ENCODE peak calls at places on chromosomes 4 and X, in six cellular contexts. One of them, this sample, is unnamed.

GRCh38 chr4:172698256-172698655 is 470.4 kb upstream of the GALNT7 start:
- DNase-seq in neural progenitor cell: no peak
- DNase-seq in PC-3: no peak
- DNase-seq in mammary epithelial cell: no peak
- DNase-seq in fibroblast of lung: no peak
- DNase-seq in neuronal stem cell: no peak
- DNase-seq in this sample: no peak

GRCh38 chr4:2250003-2250763 is 8.3 kb upstream of the HAUS3 start:
- DNase-seq in neural progenitor cell: no peak
- DNase-seq in neuronal stem cell: no peak
- DNase-seq in mammary epithelial cell: no peak
- DNase-seq in PC-3: no peak
- DNase-seq in fibroblast of lung: no peak
- DNase-seq in this sample: no peak

GRCh38 chr4:22668301-22668700 is 24.4 kb upstream of the GBA3 start:
- DNase-seq in PC-3: no peak
- DNase-seq in neural progenitor cell: no peak
- DNase-seq in neuronal stem cell: no peak
- DNase-seq in fibroblast of lung: peak; percentile 67
- DNase-seq in mammary epithelial cell: no peak
- DNase-seq in this sample: no peak

GRCh38 chrX:31609130-31609529 is 537.3 kb upstream of the FTHL17 start:
- DNase-seq in neural progenitor cell: no peak
- DNase-seq in mammary epithelial cell: peak; percentile 85
- DNase-seq in fibroblast of lung: peak; percentile 83
- DNase-seq in PC-3: peak; percentile 1
- DNase-seq in neuronal stem cell: no peak
- DNase-seq in this sample: peak; percentile 12

GRCh38 chr4:163331629-163332360 is 601 bp downstream of the NPY1R start:
- DNase-seq in mammary epithelial cell: peak; percentile 30
- DNase-seq in PC-3: peak; percentile 7
- DNase-seq in neural progenitor cell: peak; percentile 67
- DNase-seq in fibroblast of lung: peak; percentile 32
- DNase-seq in neuronal stem cell: peak; percentile 38
- DNase-seq in this sample: peak; percentile 24

GRCh38 chrX:38699603-38700110 is 101.6 kb upstream of the MID1IP1 start:
- DNase-seq in neuronal stem cell: no peak
- DNase-seq in fibroblast of lung: no peak
- DNase-seq in PC-3: no peak
- DNase-seq in mammary epithelial cell: no peak
- DNase-seq in neural progenitor cell: no peak
- DNase-seq in this sample: no peak

GRCh38 chrX:70087857-70088256 is 25.6 kb downstream of the OTUD6A start:
- DNase-seq in neural progenitor cell: no peak
- DNase-seq in fibroblast of lung: no peak
- DNase-seq in neuronal stem cell: no peak
- DNase-seq in mammary epithelial cell: no peak
- DNase-seq in PC-3: peak; percentile 59
- DNase-seq in this sample: peak; percentile 75

GRCh38 chr4:57064811-57065711 is 45.1 kb downstream of the IGFBP7 start:
- DNase-seq in fibroblast of lung: peak; percentile 99
- DNase-seq in PC-3: peak; percentile 78
- DNase-seq in mammary epithelial cell: no peak
- DNase-seq in neural progenitor cell: no peak
- DNase-seq in neuronal stem cell: no peak
- DNase-seq in this sample: peak; percentile 87

GRCh38 chr4:143357161-143357845 is 20.6 kb downstream of the GAB1 start:
- DNase-seq in mammary epithelial cell: peak; percentile 87
- DNase-seq in neural progenitor cell: no peak
- DNase-seq in fibroblast of lung: no peak
- DNase-seq in neuronal stem cell: no peak
- DNase-seq in PC-3: peak; percentile 93
- DNase-seq in this sample: no peak

GRCh38 chr4:140243345-140243753 is 89.4 kb upstream of the MAML3 start:
- DNase-seq in neuronal stem cell: no peak
- DNase-seq in neural progenitor cell: peak; percentile 41
- DNase-seq in mammary epithelial cell: no peak
- DNase-seq in PC-3: peak; percentile 75
- DNase-seq in fibroblast of lung: no peak
- DNase-seq in this sample: peak; percentile 68

GRCh38 chr4:2368779-2369437 is 49.5 kb downstream of the ZFYVE28 start:
- DNase-seq in neural progenitor cell: no peak
- DNase-seq in neuronal stem cell: no peak
- DNase-seq in fibroblast of lung: no peak
- DNase-seq in mammary epithelial cell: no peak
- DNase-seq in PC-3: no peak
- DNase-seq in this sample: no peak

GRCh38 chr4:70930530-70931256 is 28.5 kb downstream of the MOB1B start:
- DNase-seq in neural progenitor cell: no peak
- DNase-seq in mammary epithelial cell: no peak
- DNase-seq in PC-3: no peak
- DNase-seq in fibroblast of lung: no peak
- DNase-seq in neuronal stem cell: no peak
- DNase-seq in this sample: no peak

DNA sequence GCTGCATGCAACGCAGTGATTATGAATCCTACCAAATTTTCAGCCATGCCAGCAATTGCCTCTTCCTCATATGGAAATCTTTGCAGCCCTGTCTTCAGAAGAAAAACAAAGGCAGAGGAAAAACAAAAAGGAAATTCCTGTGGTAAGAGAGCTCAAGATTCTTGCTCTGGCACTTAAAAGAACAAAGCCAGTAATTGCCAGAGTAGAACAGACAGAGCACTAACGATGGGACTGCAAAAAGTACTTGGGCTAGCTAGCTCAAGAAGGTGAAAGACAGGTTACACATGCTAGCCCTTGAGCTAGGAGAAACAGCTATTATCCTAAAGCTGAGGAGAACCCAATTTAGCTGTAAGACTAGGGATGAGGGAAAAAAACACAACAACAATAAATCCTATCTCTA is 582.3 kb downstream of the KCNIP4 start:
- DNase-seq in fibroblast of lung: no peak
- DNase-seq in neural progenitor cell: no peak
- DNase-seq in neuronal stem cell: no peak
- DNase-seq in PC-3: no peak
- DNase-seq in mammary epithelial cell: no peak
- DNase-seq in this sample: no peak
- H2AFZ ChIP-seq in fibroblast of lung: no peak overlapping the region
- H2AFZ ChIP-seq in neural progenitor cell: peak overlapping the region; percentile 8
- H2AFZ ChIP-seq in neuronal stem cell: no peak overlapping the region
- H2AFZ ChIP-seq in PC-3: no peak overlapping the region
- H2AFZ ChIP-seq in mammary epithelial cell: no peak overlapping the region
- H2AFZ ChIP-seq in this sample: no peak overlapping the region

DNA sequence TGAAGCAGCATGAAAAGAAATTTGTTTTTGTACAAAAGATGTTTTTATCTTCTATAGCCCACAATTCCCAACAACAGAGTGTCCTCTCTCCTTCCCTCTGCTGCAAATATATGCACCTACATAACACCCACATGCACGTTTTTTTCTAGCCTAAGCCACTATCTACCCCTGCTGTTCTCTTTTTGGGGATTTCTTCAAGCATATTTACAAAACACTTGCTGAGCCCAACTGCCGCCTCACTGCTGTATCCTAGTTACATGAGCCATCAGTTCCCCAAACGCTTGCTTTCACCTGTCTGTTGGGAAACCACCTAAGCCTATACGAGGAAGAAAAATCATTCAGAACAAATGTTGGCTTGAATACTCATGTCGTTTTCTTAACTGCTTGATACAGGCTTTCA is 127.2 kb downstream of the CHRNA9 start:
- DNase-seq in neuronal stem cell: no peak
- DNase-seq in fibroblast of lung: no peak
- DNase-seq in PC-3: no peak
- DNase-seq in mammary epithelial cell: no peak
- DNase-seq in neural progenitor cell: no peak
- DNase-seq in this sample: no peak
- H3K27ac ChIP-seq in neuronal stem cell: no peak overlapping the region
- H3K27ac ChIP-seq in fibroblast of lung: no peak overlapping the region
- H3K27ac ChIP-seq in PC-3: no peak overlapping the region
- H3K27ac ChIP-seq in mammary epithelial cell: no peak overlapping the region
- H3K27ac ChIP-seq in neural progenitor cell: no peak overlapping the region
- H3K27ac ChIP-seq in this sample: no peak overlapping the region

GRCh38 chr4:109004431-109004830 is 241.6 kb upstream of the ETNPPL start:
- DNase-seq in neuronal stem cell: no peak
- DNase-seq in PC-3: no peak
- DNase-seq in neural progenitor cell: no peak
- DNase-seq in fibroblast of lung: no peak
- DNase-seq in mammary epithelial cell: no peak
- DNase-seq in this sample: no peak

GRCh38 chr4:109007976-109008375 is 245.1 kb upstream of the ETNPPL start:
- DNase-seq in neural progenitor cell: peak; percentile 18
- DNase-seq in neuronal stem cell: no peak
- DNase-seq in PC-3: no peak
- DNase-seq in mammary epithelial cell: no peak
- DNase-seq in fibroblast of lung: no peak
- DNase-seq in this sample: no peak

GRCh38 chr4:109010534-109010933 is 247.7 kb upstream of the ETNPPL start:
- DNase-seq in neural progenitor cell: no peak
- DNase-seq in fibroblast of lung: no peak
- DNase-seq in mammary epithelial cell: no peak
- DNase-seq in neuronal stem cell: no peak
- DNase-seq in PC-3: no peak
- DNase-seq in this sample: no peak

GRCh38 chr4:109009909-109010308 is 247.1 kb upstream of the ETNPPL start:
- DNase-seq in fibroblast of lung: peak; percentile 75
- DNase-seq in neuronal stem cell: no peak
- DNase-seq in PC-3: no peak
- DNase-seq in neural progenitor cell: no peak
- DNase-seq in mammary epithelial cell: peak; percentile 50
- DNase-seq in this sample: no peak

DNA sequence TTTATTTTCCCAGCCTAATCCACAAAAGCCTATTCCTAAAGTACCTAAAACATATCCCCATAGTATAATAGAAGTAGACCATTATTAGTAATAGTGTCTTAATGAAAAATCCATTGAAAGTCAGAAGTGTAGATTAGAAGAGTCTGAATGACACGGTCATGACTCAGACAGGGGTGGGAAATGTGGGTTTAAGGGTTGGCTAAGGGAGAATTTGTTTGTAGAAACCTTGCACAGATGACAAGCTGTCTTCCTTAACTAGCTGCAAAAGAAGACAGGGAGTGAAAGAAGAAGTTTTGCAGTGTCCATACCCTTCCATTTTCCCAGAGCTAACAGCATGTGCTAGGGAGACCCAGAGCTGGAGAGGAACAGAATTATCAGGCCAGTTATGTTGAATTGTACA is 242.7 kb upstream of the ETNPPL start:
- DNase-seq in PC-3: peak; percentile 32
- DNase-seq in fibroblast of lung: peak; percentile 75
- DNase-seq in neuronal stem cell: no peak
- DNase-seq in neural progenitor cell: no peak
- DNase-seq in mammary epithelial cell: peak; percentile 41
- DNase-seq in this sample: no peak
- H3K4me2 ChIP-seq in PC-3: no peak overlapping the region
- H3K4me2 ChIP-seq in fibroblast of lung: no peak overlapping the region
- H3K4me2 ChIP-seq in neuronal stem cell: no peak overlapping the region
- H3K4me2 ChIP-seq in neural progenitor cell: no peak overlapping the region
- H3K4me2 ChIP-seq in mammary epithelial cell: no peak overlapping the region
- H3K4me2 ChIP-seq in this sample: no peak overlapping the region

DNA sequence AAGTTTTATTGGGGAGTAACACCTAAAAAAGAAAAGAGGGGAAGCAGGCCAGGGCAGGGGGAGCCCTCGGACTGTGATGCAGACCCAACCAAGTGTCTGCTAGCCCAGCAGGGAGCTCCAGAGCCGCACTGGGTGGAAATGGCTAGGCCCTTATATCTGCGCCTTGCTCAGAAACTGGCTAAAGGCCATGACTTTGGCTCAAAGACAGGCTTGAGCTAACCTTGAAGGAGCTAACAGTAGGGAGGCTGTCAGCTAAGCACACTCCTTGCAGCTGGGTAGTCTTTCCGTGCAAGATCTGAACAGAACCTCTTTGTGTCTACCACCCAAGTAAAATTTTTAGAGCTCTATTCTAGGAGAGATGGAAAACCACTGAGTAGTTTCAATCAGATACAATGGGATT is 43.0 kb downstream of the SEPSECS start:
- DNase-seq in mammary epithelial cell: no peak
- DNase-seq in PC-3: no peak
- DNase-seq in neuronal stem cell: no peak
- DNase-seq in neural progenitor cell: no peak
- DNase-seq in fibroblast of lung: no peak
- DNase-seq in this sample: no peak
- H2AFZ ChIP-seq in mammary epithelial cell: no peak overlapping the region
- H2AFZ ChIP-seq in PC-3: no peak overlapping the region
- H2AFZ ChIP-seq in neuronal stem cell: no peak overlapping the region
- H2AFZ ChIP-seq in neural progenitor cell: no peak overlapping the region
- H2AFZ ChIP-seq in fibroblast of lung: no peak overlapping the region
- H2AFZ ChIP-seq in this sample: no peak overlapping the region

GRCh38 chrX:154980330-154981115 is 42.0 kb downstream of the F8 start:
- DNase-seq in neural progenitor cell: peak; percentile 69
- DNase-seq in mammary epithelial cell: peak; percentile 48
- DNase-seq in neuronal stem cell: peak; percentile 41
- DNase-seq in PC-3: peak; percentile 80
- DNase-seq in fibroblast of lung: peak; percentile 36
- DNase-seq in this sample: peak; percentile 69

GRCh38 chrX:154981116-154981411 is 41.5 kb downstream of the F8 start:
- DNase-seq in neuronal stem cell: no peak
- DNase-seq in neural progenitor cell: no peak
- DNase-seq in PC-3: no peak
- DNase-seq in fibroblast of lung: no peak
- DNase-seq in mammary epithelial cell: no peak
- DNase-seq in this sample: no peak

DNA sequence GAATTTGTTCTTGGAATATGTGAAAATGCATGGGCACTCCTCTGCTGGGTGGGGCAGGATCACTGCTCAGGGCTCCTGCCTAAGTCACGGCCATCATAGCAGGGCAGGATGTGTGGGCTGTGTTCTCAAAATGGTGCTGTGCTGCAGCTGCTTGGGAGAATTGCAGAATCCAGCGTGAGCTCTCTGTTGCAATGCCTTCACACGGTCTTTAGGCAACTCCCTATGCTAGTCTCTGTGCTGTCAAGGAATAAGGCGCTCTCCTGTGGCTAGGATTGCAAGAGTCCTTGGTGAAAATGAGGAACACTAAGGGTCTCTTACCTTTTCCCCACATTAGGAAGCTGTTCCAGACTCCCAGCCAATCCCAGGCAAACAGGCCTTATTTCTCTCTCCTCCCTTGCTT is 42.9 kb downstream of the F8 start:
- DNase-seq in fibroblast of lung: no peak
- DNase-seq in neuronal stem cell: no peak
- DNase-seq in neural progenitor cell: no peak
- DNase-seq in mammary epithelial cell: no peak
- DNase-seq in PC-3: no peak
- DNase-seq in this sample: no peak
- H3K27ac ChIP-seq in fibroblast of lung: no peak overlapping the region
- H3K27ac ChIP-seq in neuronal stem cell: no peak overlapping the region
- H3K27ac ChIP-seq in neural progenitor cell: no peak overlapping the region
- H3K27ac ChIP-seq in mammary epithelial cell: no peak overlapping the region
- H3K27ac ChIP-seq in PC-3: no peak overlapping the region
- H3K27ac ChIP-seq in this sample: no peak overlapping the region

GRCh38 chr4:156547891-156548290 is 423.7 kb downstream of the PDGFC start:
- DNase-seq in PC-3: no peak
- DNase-seq in neural progenitor cell: no peak
- DNase-seq in mammary epithelial cell: peak; percentile 10
- DNase-seq in neuronal stem cell: no peak
- DNase-seq in fibroblast of lung: peak; percentile 34
- DNase-seq in this sample: no peak
- H3K4me2 ChIP-seq in PC-3: peak overlapping the region; percentile 28
- H3K4me2 ChIP-seq in neural progenitor cell: no peak overlapping the region
- H3K4me2 ChIP-seq in mammary epithelial cell: peak overlapping the region; percentile 48
- H3K4me2 ChIP-seq in neuronal stem cell: no peak overlapping the region
- H3K4me2 ChIP-seq in fibroblast of lung: no peak overlapping the region
- H3K4me2 ChIP-seq in this sample: no peak overlapping the region